ENCODE peak calls at places on chromosomes 11 and 22, in five cellular contexts. One of them, this sample, is unnamed.
A peak's percentile ranks its signal among the peaks of the same experiment; 100 is the strongest.

GRCh38 chr22:40107756-40108437 is 69.8 kb upstream of the TNRC6B start:
- DNase-seq in SK-N-SH: no peak
- DNase-seq in GM12878: no peak
- DNase-seq in endothelial cell of umbilical vein: no peak
- DNase-seq in spleen: no peak
- DNase-seq in this sample: peak; percentile 56

GRCh38 chr11:34512810-34513673 is 552 bp downstream of the ELF5 start:
- DNase-seq in SK-N-SH: peak; percentile 78
- DNase-seq in GM12878: peak; percentile 7
- DNase-seq in endothelial cell of umbilical vein: peak; percentile 49
- DNase-seq in spleen: peak; percentile 82
- DNase-seq in this sample: peak; percentile 41

GRCh38 chr11:92136792-92137191 is 87.8 kb upstream of the FAT3 start:
- DNase-seq in SK-N-SH: no peak
- DNase-seq in GM12878: no peak
- DNase-seq in endothelial cell of umbilical vein: no peak
- DNase-seq in spleen: no peak
- DNase-seq in this sample: no peak

GRCh38 chr22:20156611-20157415 is 6.0 kb upstream of the CCDC188 start:
- DNase-seq in SK-N-SH: peak; percentile 90
- DNase-seq in GM12878: peak; percentile 17
- DNase-seq in endothelial cell of umbilical vein: peak; percentile 77
- DNase-seq in spleen: peak; percentile 95
- DNase-seq in this sample: peak; percentile 83

GRCh38 chr22:33328789-33329296 is 270.7 kb upstream of the SYN3 start:
- DNase-seq in SK-N-SH: no peak
- DNase-seq in GM12878: no peak
- DNase-seq in endothelial cell of umbilical vein: no peak
- DNase-seq in spleen: no peak
- DNase-seq in this sample: no peak

GRCh38 chr11:130781906-130782305 is 134.4 kb downstream of the SNX19 start:
- DNase-seq in SK-N-SH: no peak
- DNase-seq in GM12878: no peak
- DNase-seq in endothelial cell of umbilical vein: peak; percentile 14
- DNase-seq in spleen: no peak
- DNase-seq in this sample: no peak

GRCh38 chr11:86818466-86819282 is 18.3 kb downstream of the PRSS23 start:
- DNase-seq in SK-N-SH: peak; percentile 51
- DNase-seq in GM12878: peak; percentile 7
- DNase-seq in endothelial cell of umbilical vein: peak; percentile 84
- DNase-seq in spleen: no peak
- DNase-seq in this sample: peak; percentile 31

GRCh38 chr11:46010100-46010499 is 87.6 kb downstream of the LARGE2 start:
- DNase-seq in SK-N-SH: no peak
- DNase-seq in GM12878: no peak
- DNase-seq in endothelial cell of umbilical vein: no peak
- DNase-seq in spleen: no peak
- DNase-seq in this sample: no peak

GRCh38 chr22:20578707-20579106 is 71.3 kb downstream of the MED15 start:
- DNase-seq in SK-N-SH: no peak
- DNase-seq in GM12878: no peak
- DNase-seq in endothelial cell of umbilical vein: no peak
- DNase-seq in spleen: no peak
- DNase-seq in this sample: no peak

GRCh38 chr22:42977574-42977973 is 37.4 kb downstream of the PACSIN2 start:
- DNase-seq in SK-N-SH: no peak
- DNase-seq in GM12878: no peak
- DNase-seq in endothelial cell of umbilical vein: no peak
- DNase-seq in spleen: no peak
- DNase-seq in this sample: no peak

GRCh38 chr11:8067929-8068575 is 13.0 kb upstream of the TUB start:
- DNase-seq in SK-N-SH: peak; percentile 74
- DNase-seq in GM12878: no peak
- DNase-seq in endothelial cell of umbilical vein: no peak
- DNase-seq in spleen: peak; percentile 47
- DNase-seq in this sample: no peak

GRCh38 chr11:73465019-73465675 is 88.9 kb downstream of the RELT start:
- DNase-seq in SK-N-SH: peak; percentile 36
- DNase-seq in GM12878: no peak
- DNase-seq in endothelial cell of umbilical vein: no peak
- DNase-seq in spleen: no peak
- DNase-seq in this sample: no peak

GRCh38 chr22:44091021-44091721 is 67.1 kb downstream of the PARVB start:
- DNase-seq in SK-N-SH: peak; percentile 59
- DNase-seq in GM12878: no peak
- DNase-seq in endothelial cell of umbilical vein: no peak
- DNase-seq in spleen: no peak
- DNase-seq in this sample: no peak

GRCh38 chr22:20573830-20574615 is 66.6 kb downstream of the MED15 start:
- DNase-seq in SK-N-SH: no peak
- DNase-seq in GM12878: no peak
- DNase-seq in endothelial cell of umbilical vein: no peak
- DNase-seq in spleen: peak; percentile 51
- DNase-seq in this sample: no peak

GRCh38 chr11:35463211-35463810 is 44.0 kb upstream of the SLC1A2 start:
- DNase-seq in SK-N-SH: no peak
- DNase-seq in GM12878: no peak
- DNase-seq in endothelial cell of umbilical vein: no peak
- DNase-seq in spleen: no peak
- DNase-seq in this sample: no peak

GRCh38 chr11:88246680-88247079 is 71.4 kb upstream of the RAB38 start:
- DNase-seq in SK-N-SH: no peak
- DNase-seq in GM12878: no peak
- DNase-seq in endothelial cell of umbilical vein: no peak
- DNase-seq in spleen: no peak
- DNase-seq in this sample: no peak

DNA sequence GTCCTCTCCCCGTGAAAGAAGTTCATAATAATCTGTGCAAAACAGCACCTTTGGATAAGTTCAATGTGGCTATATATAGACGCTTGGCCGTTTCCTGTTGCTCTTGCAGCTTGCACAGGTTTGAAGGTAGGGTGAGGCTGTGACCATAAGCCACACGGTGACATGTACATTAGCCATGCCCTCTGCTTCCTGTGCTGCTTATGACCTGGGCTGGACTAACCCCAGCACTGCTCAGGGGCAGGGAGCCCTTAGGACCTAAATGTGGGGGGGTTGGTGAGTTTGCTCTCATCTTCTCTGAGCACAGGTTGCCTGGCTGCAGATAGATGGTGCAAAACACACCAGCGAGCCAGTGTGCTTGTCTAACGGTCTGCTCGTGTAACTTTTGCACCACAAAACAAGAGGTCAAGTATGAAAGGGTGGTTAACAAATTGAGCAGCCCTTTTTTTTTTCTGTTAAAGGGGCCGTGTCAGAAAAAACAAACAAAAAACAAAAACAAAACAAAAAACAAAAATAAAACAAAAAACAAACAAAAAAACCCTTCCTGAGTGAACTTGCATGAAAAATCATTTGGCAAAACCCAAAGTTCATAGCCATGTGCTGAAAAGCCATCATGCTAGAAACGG is 37.3 kb downstream of the FLI1 start:
- DNase-seq in SK-N-SH: no peak
- DNase-seq in GM12878: no peak
- DNase-seq in endothelial cell of umbilical vein: no peak
- DNase-seq in spleen: no peak
- DNase-seq in this sample: no peak
- H3K4me3 ChIP-seq in SK-N-SH: no peak overlapping the region
- H3K4me3 ChIP-seq in GM12878: peak overlapping the region; percentile 26
- H3K4me3 ChIP-seq in endothelial cell of umbilical vein: no peak overlapping the region
- H3K4me3 ChIP-seq in spleen: no peak overlapping the region
- H3K4me3 ChIP-seq in this sample: no peak overlapping the region

DNA sequence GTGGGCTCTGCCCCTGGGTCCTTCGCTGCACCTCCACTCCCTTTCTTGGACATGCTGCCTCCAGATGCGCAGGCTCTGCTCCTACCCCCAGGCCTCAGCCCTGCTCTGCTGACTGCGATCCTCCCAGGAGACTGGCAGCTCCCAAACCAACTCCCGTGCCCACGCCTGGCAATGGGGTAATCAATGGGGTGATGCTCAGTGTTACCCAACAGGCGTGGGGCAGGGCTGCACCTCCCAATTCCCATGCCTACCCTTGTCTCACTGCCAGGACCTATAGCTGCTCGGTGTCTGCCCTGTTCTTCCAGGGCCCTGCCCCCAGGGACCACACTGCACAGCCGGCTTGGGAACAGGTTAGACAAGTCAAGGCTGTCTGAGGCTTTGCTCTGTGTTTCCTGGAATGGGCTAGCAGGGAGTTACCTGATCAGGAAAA is at the start of gene ALDH3B2:
- DNase-seq in SK-N-SH: no peak
- DNase-seq in GM12878: no peak
- DNase-seq in endothelial cell of umbilical vein: no peak
- DNase-seq in spleen: no peak
- DNase-seq in this sample: peak; percentile 85
- H3K27ac ChIP-seq in SK-N-SH: no peak within 1 kb of the TSS
- H3K27ac ChIP-seq in GM12878: no peak within 1 kb of the TSS
- H3K27ac ChIP-seq in endothelial cell of umbilical vein: no peak within 1 kb of the TSS
- H3K27ac ChIP-seq in spleen: no peak within 1 kb of the TSS
- H3K27ac ChIP-seq in this sample: peak within 1 kb of the TSS; percentile 69

GRCh38 chr22:21657361-21658118 is 8.3 kb upstream of the PPIL2 start:
- DNase-seq in SK-N-SH: peak; percentile 95
- DNase-seq in GM12878: peak; percentile 39
- DNase-seq in endothelial cell of umbilical vein: peak; percentile 55
- DNase-seq in spleen: peak; percentile 95
- DNase-seq in this sample: peak; percentile 49
- TF ChIP-seq POLR2AphosphoS5 in SK-N-SH: peak; percentile 63
- TF ChIP-seq POLR2AphosphoS5 in GM12878: no peak
- TF ChIP-seq POLR2AphosphoS5 in endothelial cell of umbilical vein: peak; percentile 88
- TF ChIP-seq POLR2AphosphoS5 in spleen: peak; percentile 76
- TF ChIP-seq POLR2AphosphoS5 in this sample: no peak

GRCh38 chr11:119338318-119338890 is 2.3 kb downstream of the C1QTNF5 start:
- DNase-seq in SK-N-SH: peak; percentile 90
- DNase-seq in GM12878: no peak
- DNase-seq in endothelial cell of umbilical vein: peak; percentile 90
- DNase-seq in spleen: peak; percentile 88
- DNase-seq in this sample: peak; percentile 50

GRCh38 chr11:119339581-119340334 is 925 bp downstream of the C1QTNF5 start:
- DNase-seq in SK-N-SH: peak; percentile 95
- DNase-seq in GM12878: no peak
- DNase-seq in endothelial cell of umbilical vein: peak; percentile 71
- DNase-seq in spleen: peak; percentile 89
- DNase-seq in this sample: no peak

GRCh38 chr11:119340335-119341221 is at the start of gene C1QTNF5:
- DNase-seq in SK-N-SH: peak; percentile 83
- DNase-seq in GM12878: no peak
- DNase-seq in endothelial cell of umbilical vein: peak; percentile 95
- DNase-seq in spleen: peak; percentile 85
- DNase-seq in this sample: peak; percentile 67

GRCh38 chr11:119337581-119338317 is 2.9 kb downstream of the C1QTNF5 start:
- DNase-seq in SK-N-SH: peak; percentile 74
- DNase-seq in GM12878: no peak
- DNase-seq in endothelial cell of umbilical vein: peak; percentile 77
- DNase-seq in spleen: peak; percentile 66
- DNase-seq in this sample: no peak

DNA sequence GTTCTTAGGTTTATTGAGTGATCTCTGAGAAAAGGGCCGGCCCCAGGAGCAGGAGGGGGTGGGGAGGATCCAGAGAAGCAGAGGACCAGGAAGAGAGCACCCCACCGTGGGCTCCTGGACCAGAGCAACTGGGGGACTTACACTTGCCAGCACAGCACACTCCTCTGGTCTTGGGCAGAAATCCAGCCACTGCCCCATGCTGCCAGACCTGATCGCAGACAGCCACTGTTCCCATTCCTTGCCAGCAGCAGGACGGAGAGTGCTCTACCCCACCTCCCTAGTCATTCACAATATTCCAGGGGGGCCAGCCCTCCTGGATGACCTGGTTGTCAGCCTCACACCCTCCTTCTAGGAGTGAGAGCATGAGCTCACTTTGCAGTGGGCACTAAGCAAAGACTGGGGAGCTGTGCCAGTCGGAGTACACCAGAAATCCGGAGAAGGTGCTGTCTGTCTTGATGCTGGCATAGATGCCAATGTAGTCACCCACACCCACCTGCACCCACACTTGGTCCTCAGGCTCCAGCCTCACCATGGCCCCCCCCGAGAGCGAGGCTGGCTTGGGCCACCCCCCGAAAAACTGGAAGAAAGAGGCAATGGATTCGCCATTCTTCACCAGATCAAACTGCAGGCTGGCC is 1.6 kb downstream of the C1QTNF5 start:
- DNase-seq in SK-N-SH: no peak
- DNase-seq in GM12878: no peak
- DNase-seq in endothelial cell of umbilical vein: peak; percentile 49
- DNase-seq in spleen: peak; percentile 64
- DNase-seq in this sample: no peak
- H3K4me3 ChIP-seq in SK-N-SH: no peak overlapping the region
- H3K4me3 ChIP-seq in GM12878: no peak overlapping the region
- H3K4me3 ChIP-seq in endothelial cell of umbilical vein: no peak overlapping the region
- H3K4me3 ChIP-seq in spleen: peak overlapping the region; percentile 43
- H3K4me3 ChIP-seq in this sample: no peak overlapping the region

DNA sequence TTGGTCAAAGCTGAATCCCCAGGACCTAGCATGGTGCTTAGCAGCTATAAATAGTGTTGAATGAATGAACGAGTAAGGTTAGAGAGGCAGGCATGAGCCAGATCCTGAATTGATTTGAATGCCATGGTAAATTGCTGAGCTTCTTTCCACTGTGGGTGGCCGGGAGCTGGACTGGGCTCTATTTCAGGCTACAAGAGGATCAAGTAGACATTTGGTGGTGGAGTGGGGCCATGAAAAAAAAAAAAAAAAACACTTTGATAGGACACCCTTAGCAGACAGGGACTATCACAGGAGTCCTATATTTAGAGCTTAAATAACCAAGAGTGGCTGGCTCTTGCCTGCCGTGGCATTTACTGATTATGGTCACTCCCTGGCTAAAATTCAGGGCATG is 77.6 kb downstream of the MIAT start:
- DNase-seq in SK-N-SH: no peak
- DNase-seq in GM12878: no peak
- DNase-seq in endothelial cell of umbilical vein: no peak
- DNase-seq in spleen: no peak
- DNase-seq in this sample: no peak
- H3K27ac ChIP-seq in SK-N-SH: no peak overlapping the region
- H3K27ac ChIP-seq in GM12878: no peak overlapping the region
- H3K27ac ChIP-seq in endothelial cell of umbilical vein: peak overlapping the region; percentile 54
- H3K27ac ChIP-seq in spleen: no peak overlapping the region
- H3K27ac ChIP-seq in this sample: no peak overlapping the region